ENCODE peak calls at places on chromosomes 3 and 15, in seven cellular contexts. One of them, this sample, is unnamed.

GRCh38 chr15:70487380-70487725 is 276.0 kb downstream of the UACA start:
- DNase-seq in H9: no peak
- DNase-seq in mesendoderm: no peak
- DNase-seq in neuronal stem cell: no peak
- DNase-seq in mesenchymal stem cell: no peak
- DNase-seq in IMR-90: no peak
- DNase-seq in trophoblast cell: no peak
- DNase-seq in this sample: no peak

GRCh38 chr3:148992027-148992634 is 791 bp downstream of the GYG1 start:
- DNase-seq in H9: peak
- DNase-seq in mesendoderm: peak
- DNase-seq in neuronal stem cell: peak
- DNase-seq in mesenchymal stem cell: peak
- DNase-seq in IMR-90: no peak
- DNase-seq in trophoblast cell: peak
- DNase-seq in this sample: peak

GRCh38 chr3:74523811-74524210 is 90.6 kb downstream of the CNTN3 start:
- DNase-seq in H9: no peak
- DNase-seq in mesendoderm: no peak
- DNase-seq in neuronal stem cell: no peak
- DNase-seq in mesenchymal stem cell: no peak
- DNase-seq in IMR-90: peak
- DNase-seq in trophoblast cell: no peak
- DNase-seq in this sample: no peak

GRCh38 chr3:4752201-4753072 is 226.8 kb upstream of the BHLHE40 start:
- DNase-seq in H9: no peak
- DNase-seq in mesendoderm: peak
- DNase-seq in neuronal stem cell: no peak
- DNase-seq in mesenchymal stem cell: no peak
- DNase-seq in IMR-90: peak
- DNase-seq in trophoblast cell: no peak
- DNase-seq in this sample: no peak

GRCh38 chr3:61776390-61776789 is 215.0 kb downstream of the PTPRG start:
- DNase-seq in H9: no peak
- DNase-seq in mesendoderm: no peak
- DNase-seq in neuronal stem cell: no peak
- DNase-seq in mesenchymal stem cell: no peak
- DNase-seq in IMR-90: no peak
- DNase-seq in trophoblast cell: no peak
- DNase-seq in this sample: no peak

GRCh38 chr15:45328663-45329062 is 49.7 kb downstream of the GATM start:
- DNase-seq in H9: no peak
- DNase-seq in mesendoderm: peak
- DNase-seq in neuronal stem cell: no peak
- DNase-seq in mesenchymal stem cell: no peak
- DNase-seq in IMR-90: no peak
- DNase-seq in trophoblast cell: no peak
- DNase-seq in this sample: no peak

GRCh38 chr3:108552267-108553159 is 36.7 kb downstream of the CIP2A start:
- DNase-seq in H9: no peak
- DNase-seq in mesendoderm: peak
- DNase-seq in neuronal stem cell: peak
- DNase-seq in mesenchymal stem cell: peak
- DNase-seq in IMR-90: peak
- DNase-seq in trophoblast cell: no peak
- DNase-seq in this sample: no peak

GRCh38 chr15:77017761-77018720 is 23.1 kb downstream of the PSTPIP1 start:
- DNase-seq in H9: no peak
- DNase-seq in mesendoderm: no peak
- DNase-seq in neuronal stem cell: no peak
- DNase-seq in mesenchymal stem cell: no peak
- DNase-seq in IMR-90: no peak
- DNase-seq in trophoblast cell: no peak
- DNase-seq in this sample: no peak

GRCh38 chr3:153495422-153495821 is 333.4 kb downstream of the RAP2B start:
- DNase-seq in H9: no peak
- DNase-seq in mesendoderm: no peak
- DNase-seq in neuronal stem cell: no peak
- DNase-seq in mesenchymal stem cell: no peak
- DNase-seq in IMR-90: no peak
- DNase-seq in trophoblast cell: no peak
- DNase-seq in this sample: no peak

GRCh38 chr3:31448035-31448881 is 84.5 kb upstream of the STT3B start:
- DNase-seq in H9: peak
- DNase-seq in mesendoderm: peak
- DNase-seq in neuronal stem cell: no peak
- DNase-seq in mesenchymal stem cell: no peak
- DNase-seq in IMR-90: peak
- DNase-seq in trophoblast cell: peak
- DNase-seq in this sample: peak

GRCh38 chr3:154217663-154218062 is 96.5 kb downstream of the ARHGEF26 start:
- DNase-seq in H9: no peak
- DNase-seq in mesendoderm: no peak
- DNase-seq in neuronal stem cell: peak
- DNase-seq in mesenchymal stem cell: no peak
- DNase-seq in IMR-90: no peak
- DNase-seq in trophoblast cell: no peak
- DNase-seq in this sample: no peak

GRCh38 chr15:58462973-58463663 is 31.3 kb downstream of the LIPC start:
- DNase-seq in H9: no peak
- DNase-seq in mesendoderm: no peak
- DNase-seq in neuronal stem cell: no peak
- DNase-seq in mesenchymal stem cell: no peak
- DNase-seq in IMR-90: no peak
- DNase-seq in trophoblast cell: no peak
- DNase-seq in this sample: no peak

GRCh38 chr3:71305246-71306206 is 278.0 kb downstream of the FOXP1 start:
- DNase-seq in H9: peak
- DNase-seq in mesendoderm: peak
- DNase-seq in neuronal stem cell: peak
- DNase-seq in mesenchymal stem cell: peak
- DNase-seq in IMR-90: peak
- DNase-seq in trophoblast cell: no peak
- DNase-seq in this sample: peak

GRCh38 chr3:192884831-192885356 is 32.8 kb downstream of the MB21D2 start:
- DNase-seq in H9: no peak
- DNase-seq in mesendoderm: no peak
- DNase-seq in neuronal stem cell: no peak
- DNase-seq in mesenchymal stem cell: peak
- DNase-seq in IMR-90: peak
- DNase-seq in trophoblast cell: no peak
- DNase-seq in this sample: no peak

DNA sequence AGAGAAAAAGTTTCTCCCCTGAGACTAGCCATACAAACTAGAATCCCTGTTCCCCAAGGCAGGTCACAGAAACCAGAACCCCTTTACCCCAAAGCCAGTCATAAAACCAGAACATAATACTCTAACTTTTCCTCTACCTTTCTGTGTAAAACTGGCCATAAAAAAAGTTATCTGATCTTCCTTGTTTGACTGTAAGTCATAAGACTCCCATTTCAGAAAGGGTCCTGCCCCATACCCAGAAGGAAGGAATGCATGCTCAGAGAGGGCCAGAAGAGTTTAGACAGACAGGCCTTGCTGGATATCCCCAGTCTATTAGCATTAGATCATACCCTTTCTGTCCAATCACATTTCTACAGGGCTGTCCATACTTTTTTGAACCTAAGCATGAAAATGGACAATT is 27.2 kb downstream of the SCN11A start:
- DNase-seq in H9: no peak
- DNase-seq in mesendoderm: no peak
- DNase-seq in neuronal stem cell: no peak
- DNase-seq in mesenchymal stem cell: no peak
- DNase-seq in IMR-90: no peak
- DNase-seq in trophoblast cell: no peak
- DNase-seq in this sample: no peak
- H3K18ac ChIP-seq in H9: no peak
- H3K18ac ChIP-seq in mesendoderm: no peak
- H3K18ac ChIP-seq in neuronal stem cell: no peak
- H3K18ac ChIP-seq in mesenchymal stem cell: no peak
- H3K18ac ChIP-seq in IMR-90: no peak
- H3K18ac ChIP-seq in trophoblast cell: no peak
- H3K18ac ChIP-seq in this sample: no peak

DNA sequence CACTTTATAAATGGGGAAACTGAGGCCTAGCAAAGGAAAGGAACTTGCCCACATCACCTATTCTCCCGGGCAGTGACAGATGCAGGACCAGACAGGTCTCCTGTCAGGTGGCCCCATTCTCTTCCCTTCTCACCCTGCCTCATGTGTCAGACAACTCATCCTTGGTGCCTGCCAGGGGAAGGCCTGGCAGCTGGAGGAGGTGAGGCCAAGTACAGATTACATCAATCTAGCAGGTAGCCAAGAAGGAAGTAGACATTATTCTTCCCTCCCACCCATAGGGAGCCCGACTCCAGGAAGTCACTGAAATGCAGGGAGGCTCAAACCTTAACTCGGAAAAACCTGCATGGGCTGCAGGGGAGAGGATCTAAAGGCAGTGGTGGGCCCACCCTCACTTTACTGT is 39.6 kb downstream of the DAPK2 start:
- DNase-seq in H9: no peak
- DNase-seq in mesendoderm: no peak
- DNase-seq in neuronal stem cell: no peak
- DNase-seq in mesenchymal stem cell: no peak
- DNase-seq in IMR-90: no peak
- DNase-seq in trophoblast cell: no peak
- DNase-seq in this sample: no peak
- H3K9ac ChIP-seq in H9: no peak
- H3K9ac ChIP-seq in mesendoderm: no peak
- H3K9ac ChIP-seq in neuronal stem cell: no peak
- H3K9ac ChIP-seq in mesenchymal stem cell: no peak
- H3K9ac ChIP-seq in IMR-90: no peak
- H3K9ac ChIP-seq in trophoblast cell: no peak
- H3K9ac ChIP-seq in this sample: no peak

GRCh38 chr3:25854214-25854613 is 64.3 kb downstream of the OXSM start:
- DNase-seq in H9: no peak
- DNase-seq in mesendoderm: no peak
- DNase-seq in neuronal stem cell: no peak
- DNase-seq in mesenchymal stem cell: peak
- DNase-seq in IMR-90: peak
- DNase-seq in trophoblast cell: no peak
- DNase-seq in this sample: no peak

GRCh38 chr3:25854635-25855034 is 64.7 kb downstream of the OXSM start:
- DNase-seq in H9: no peak
- DNase-seq in mesendoderm: peak
- DNase-seq in neuronal stem cell: no peak
- DNase-seq in mesenchymal stem cell: peak
- DNase-seq in IMR-90: peak
- DNase-seq in trophoblast cell: peak
- DNase-seq in this sample: no peak

GRCh38 chr3:25856902-25857518 is 67.1 kb downstream of the OXSM start:
- DNase-seq in H9: no peak
- DNase-seq in mesendoderm: peak
- DNase-seq in neuronal stem cell: no peak
- DNase-seq in mesenchymal stem cell: peak
- DNase-seq in IMR-90: peak
- DNase-seq in trophoblast cell: no peak
- DNase-seq in this sample: no peak

GRCh38 chr3:25849641-25850040 is 59.8 kb downstream of the OXSM start:
- DNase-seq in H9: no peak
- DNase-seq in mesendoderm: peak
- DNase-seq in neuronal stem cell: no peak
- DNase-seq in mesenchymal stem cell: no peak
- DNase-seq in IMR-90: peak
- DNase-seq in trophoblast cell: no peak
- DNase-seq in this sample: no peak

DNA sequence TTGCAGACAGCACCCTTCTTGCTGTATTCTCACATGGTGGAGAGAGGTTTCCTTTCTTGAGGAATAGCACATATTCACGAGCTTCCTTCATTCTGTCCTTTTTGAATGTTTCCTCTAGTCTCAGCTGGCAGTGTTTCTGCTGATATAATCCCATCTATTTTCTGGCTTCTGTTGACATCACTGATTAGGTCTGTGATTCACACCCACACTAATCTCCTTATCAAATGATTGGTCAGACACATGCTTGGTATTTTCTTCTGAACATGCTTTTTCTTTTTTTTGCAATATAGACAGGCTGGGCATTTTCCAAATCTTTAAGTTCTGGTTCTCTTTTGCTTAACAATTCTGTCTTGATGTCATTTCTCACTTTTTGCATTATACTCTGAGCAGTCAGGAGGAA is 65.4 kb downstream of the OXSM start:
- DNase-seq in H9: no peak
- DNase-seq in mesendoderm: no peak
- DNase-seq in neuronal stem cell: no peak
- DNase-seq in mesenchymal stem cell: peak
- DNase-seq in IMR-90: peak
- DNase-seq in trophoblast cell: peak
- DNase-seq in this sample: no peak
- H3K18ac ChIP-seq in H9: no peak
- H3K18ac ChIP-seq in mesendoderm: no peak
- H3K18ac ChIP-seq in neuronal stem cell: no peak
- H3K18ac ChIP-seq in mesenchymal stem cell: no peak
- H3K18ac ChIP-seq in IMR-90: peak
- H3K18ac ChIP-seq in trophoblast cell: no peak
- H3K18ac ChIP-seq in this sample: no peak

DNA sequence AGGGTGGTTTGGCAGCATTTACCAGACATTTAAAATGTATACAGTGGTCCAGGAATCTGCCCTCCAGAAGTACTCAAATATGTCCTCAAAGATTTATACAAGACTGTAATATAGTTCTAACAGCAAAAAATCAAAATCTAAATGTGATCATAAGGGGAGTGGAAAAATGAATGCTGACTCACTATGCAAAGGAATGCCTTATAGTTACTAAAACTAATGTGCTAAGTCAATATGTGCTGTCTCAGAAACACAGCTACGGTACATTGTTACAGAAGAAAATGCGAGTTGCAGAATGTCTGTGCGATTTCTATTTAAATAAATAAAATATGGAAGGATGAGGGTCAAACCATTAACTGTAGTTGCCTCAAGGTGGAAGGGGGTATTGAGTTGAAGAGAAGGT is 230.1 kb upstream of the UBE2E1 start:
- DNase-seq in H9: no peak
- DNase-seq in mesendoderm: no peak
- DNase-seq in neuronal stem cell: no peak
- DNase-seq in mesenchymal stem cell: no peak
- DNase-seq in IMR-90: peak
- DNase-seq in trophoblast cell: no peak
- DNase-seq in this sample: no peak
- H3K9ac ChIP-seq in H9: no peak
- H3K9ac ChIP-seq in mesendoderm: no peak
- H3K9ac ChIP-seq in neuronal stem cell: no peak
- H3K9ac ChIP-seq in mesenchymal stem cell: no peak
- H3K9ac ChIP-seq in IMR-90: no peak
- H3K9ac ChIP-seq in trophoblast cell: no peak
- H3K9ac ChIP-seq in this sample: no peak